ENCODE peak calls at places on chromosomes 11 and 22, in four cellular contexts. M, X, K and H are unnamed samples.
A peak's percentile ranks its signal among the peaks of the same experiment; 100 is the strongest.

GRCh38 chr22:17065433-17065832 is 19.4 kb upstream of the IL17RA start:
- DNase-seq in K (no peak), X (no peak), M (no peak), H (no peak)

GRCh38 chr22:36053242-36054147 is 24.9 kb upstream of the RBFOX2 start:
- DNase-seq in K (no peak), M (no peak), X (no peak), H (no peak)

GRCh38 chr11:63920126-63920869 is 3.3 kb upstream of the RCOR2 start:
- DNase-seq in X (peak; percentile 80), K (no peak), M (no peak), H (peak; percentile 45)

GRCh38 chr22:32606181-32606580 is 131.6 kb downstream of the FBXO7 start:
- DNase-seq in M (no peak), K (no peak), X (no peak), H (no peak)

GRCh38 chr11:74634537-74634936 is 42.2 kb downstream of the POLD3 start:
- DNase-seq in X (no peak), M (peak; percentile 23), K (no peak), H (no peak)

GRCh38 chr11:6862961-6863360 is at the start of gene OR10A2:
- DNase-seq in K (no peak), M (no peak), X (no peak), H (no peak)

GRCh38 chr22:29329581-29329980 is 14.1 kb upstream of the RASL10A start:
- DNase-seq in M (no peak), K (no peak), X (no peak), H (no peak)

GRCh38 chr22:45159652-45160462 is 3.9 kb upstream of the NUP50 start:
- DNase-seq in X (no peak), M (peak; percentile 66), K (no peak), H (no peak)

GRCh38 chr22:24819941-24820461 is 14.0 kb downstream of the SGSM1 start:
- DNase-seq in X (peak; percentile 85), M (no peak), K (no peak), H (peak; percentile 33)

GRCh38 chr11:121889931-121890330 is 226.1 kb downstream of the BLID start:
- DNase-seq in K (no peak), X (no peak), M (no peak), H (no peak)

GRCh38 chr11:95483339-95483738 is 252.3 kb upstream of the SESN3 start:
- DNase-seq in X (no peak), K (no peak), M (no peak), H (no peak)

GRCh38 chr11:109236696-109237095 is 185.3 kb upstream of the C11orf87 start:
- DNase-seq in K (no peak), M (no peak), X (no peak), H (no peak)

GRCh38 chr11:73223998-73224730 is 6.1 kb downstream of the P2RY2 start:
- DNase-seq in X (peak; percentile 53), K (no peak), M (no peak), H (no peak)

GRCh38 chr22:26903030-26903856 is 245.9 kb downstream of the MIAT start:
- DNase-seq in X (no peak), K (peak; percentile 19), M (no peak), H (no peak)

GRCh38 chr11:9125185-9125886 is 33.9 kb upstream of the SCUBE2 start:
- DNase-seq in X (no peak), M (no peak), K (no peak), H (no peak)

GRCh38 chr11:9132203-9132878 is 40.9 kb upstream of the SCUBE2 start:
- DNase-seq in X (no peak), M (no peak), K (no peak), H (no peak)

GRCh38 chr11:9130297-9130696 is 38.9 kb upstream of the SCUBE2 start:
- DNase-seq in X (no peak), M (no peak), K (no peak), H (no peak)
- H3K27ac ChIP-seq in X (no peak overlapping the region), M (no peak overlapping the region), K (no peak overlapping the region), H (no peak overlapping the region)

GRCh38 chr22:49553076-49553475 is 274.6 kb downstream of the BRD1 start:
- DNase-seq in K (no peak), X (peak; percentile 52), M (no peak), H (no peak)
- H3K9me3 ChIP-seq in K (no peaks in the 10 kb centered on the region), X (peaks cover 10% of the 10 kb centered on the region), M (peaks cover 5% of the 10 kb centered on the region), H (no peaks in the 10 kb centered on the region)

GRCh38 chr11:126772267-126772666 is 228.3 kb downstream of the KIRREL3 start:
- DNase-seq in K (no peak), X (no peak), M (no peak), H (no peak)

GRCh38 chr11:126765196-126765595 is 235.4 kb downstream of the KIRREL3 start:
- DNase-seq in M (no peak), K (no peak), X (no peak), H (no peak)

GRCh38 chr11:126764221-126764620 is 236.3 kb downstream of the KIRREL3 start:
- DNase-seq in M (no peak), X (no peak), K (no peak), H (no peak)

GRCh38 chr11:126768702-126769101 is 231.9 kb downstream of the KIRREL3 start:
- DNase-seq in K (no peak), X (no peak), M (no peak), H (no peak)

GRCh38 chr11:126766425-126766824 is 234.1 kb downstream of the KIRREL3 start:
- DNase-seq in K (no peak), M (no peak), X (no peak), H (peak; percentile 29)
- TF ChIP-seq CTCF in K (no peak), M (no peak), X (no peak), H (no peak)

GRCh38 chr11:9428706-9429105 is 32.1 kb upstream of the ZNF143 start:
- DNase-seq in M (no peak), X (no peak), K (no peak), H (no peak)
- H3K27ac ChIP-seq in M (no peak overlapping the region), X (no peak overlapping the region), K (no peak overlapping the region), H (no peak overlapping the region)

GRCh38 chr11:2647167-2647566 is 52.6 kb downstream of the KCNQ1OT1 start:
- DNase-seq in K (no peak), X (no peak), M (no peak), H (no peak)

GRCh38 chr11:2643746-2644145 is 56.0 kb downstream of the KCNQ1OT1 start:
- DNase-seq in M (no peak), K (no peak), X (no peak), H (no peak)

GRCh38 chr11:2645779-2646118 is 54.0 kb downstream of the KCNQ1OT1 start:
- DNase-seq in X (no peak), K (no peak), M (no peak), H (no peak)

GRCh38 chr11:2644844-2645778 is 54.7 kb downstream of the KCNQ1OT1 start:
- DNase-seq in M (no peak), K (no peak), X (no peak), H (no peak)

GRCh38 chr11:2641623-2642022 is 58.2 kb downstream of the KCNQ1OT1 start:
- DNase-seq in K (no peak), X (no peak), M (no peak), H (no peak)
- H3K9me3 ChIP-seq in K (no peaks in the 10 kb centered on the region), X (peaks cover 51% of the 10 kb centered on the region), M (peaks cover 8% of the 10 kb centered on the region), H (peaks cover 11% of the 10 kb centered on the region)

DNA sequence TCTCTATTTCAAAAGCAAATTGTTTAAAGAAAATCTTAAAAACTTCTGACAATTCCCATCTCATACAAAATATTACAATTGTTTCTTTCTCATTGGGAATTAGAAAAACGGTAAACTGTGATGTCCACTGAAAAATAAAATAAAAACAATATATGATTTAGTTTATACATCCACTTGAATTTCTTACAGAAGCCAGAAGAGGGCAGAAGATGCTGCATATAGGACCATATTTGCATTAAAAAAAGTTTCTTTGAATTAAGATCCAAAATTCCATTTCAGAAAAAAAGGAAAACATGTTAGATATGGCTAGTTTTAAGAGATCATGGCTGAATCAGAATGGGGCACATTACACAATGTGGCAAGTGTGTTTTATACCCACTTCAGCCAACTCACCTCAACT is 39.3 kb upstream of the LRRC4C start:
- DNase-seq in K (no peak), X (no peak), M (peak; percentile 26), H (no peak)
- TF ChIP-seq CTCF in K (no peak), X (no peak), M (peak; percentile 4), H (no peak)

DNA sequence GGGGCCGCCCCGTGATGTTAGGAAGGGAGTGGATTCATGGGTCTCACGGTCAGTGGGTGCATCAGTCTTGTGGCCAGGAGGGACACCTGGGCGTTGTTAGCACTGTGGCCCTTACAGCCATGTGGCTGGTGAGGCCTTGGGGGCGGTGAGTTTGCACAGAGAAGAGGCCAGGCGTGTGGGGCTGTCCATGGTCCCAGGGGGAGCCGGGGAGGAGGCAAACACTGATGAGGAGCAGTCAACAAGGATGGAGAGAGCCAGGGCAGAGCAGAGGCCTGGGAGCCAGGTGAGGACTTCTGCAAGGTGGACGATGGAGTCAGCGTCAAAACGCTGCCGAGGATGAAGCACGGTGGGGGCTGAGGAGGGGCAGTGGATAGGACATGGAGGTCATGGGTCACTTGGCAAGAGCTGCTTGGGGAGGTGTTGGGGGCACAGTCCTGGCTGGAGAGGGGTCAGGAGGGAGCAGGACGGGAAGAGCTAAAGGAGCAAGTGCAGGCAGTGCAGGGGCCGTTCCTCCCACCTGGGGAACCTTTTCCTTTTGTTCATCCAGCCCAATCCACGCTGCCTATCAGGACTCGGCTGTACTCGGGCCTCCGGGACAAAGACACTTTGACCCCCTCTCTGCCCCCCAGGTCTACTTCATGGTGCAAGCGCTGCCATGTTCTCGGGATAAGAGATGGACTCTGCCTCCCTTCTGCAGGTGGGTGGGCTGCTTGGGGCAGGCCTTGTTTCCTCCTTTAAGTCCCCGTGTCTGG is 801.1 kb downstream of the TBC1D22A start:
- DNase-seq in X (no peak), K (no peak), M (no peak), H (no peak)
- H3K27ac ChIP-seq in X (no peak overlapping the region), K (no peak overlapping the region), M (no peak overlapping the region), H (no peak overlapping the region)